ENCODE peak calls at places on chromosomes 6 and 20, in ten cellular contexts. E is hippocampal formation; U is HCEC 1CT; G is effector CD4-positive, alpha-beta T cell; B is HTR-8/SVneo; M is amniotic stem cell; L is NCI-H510A; H is choroid plexus epithelial cell; Y is coronary artery; K is CMK. T is an unnamed sample.

GRCh38 chr6:70706491-70707123 is 38.9 kb downstream of the SMAP1 start:
- DNase-seq in E (peak), U (peak), G (no peak), B (peak), M (peak), L (no peak), H (peak), Y (no peak), K (no peak), T (peak)

GRCh38 chr20:56513096-56513806 is 11.3 kb upstream of the FAM209A start:
- DNase-seq in E (no peak), U (no peak), G (no peak), B (no peak), M (no peak), L (no peak), H (no peak), Y (no peak), K (no peak), T (no peak)

GRCh38 chr6:131453803-131454202 is 119.2 kb upstream of the ARG1 start:
- DNase-seq in E (no peak), U (no peak), G (no peak), B (no peak), M (no peak), L (no peak), H (no peak), Y (no peak), K (no peak), T (no peak)

GRCh38 chr6:90411292-90411781 is 114.7 kb upstream of the BACH2 start:
- DNase-seq in E (no peak), U (no peak), G (peak), B (peak), M (no peak), L (no peak), H (peak), Y (no peak), K (no peak), T (no peak)

GRCh38 chr6:113980937-113981554 is 10.1 kb upstream of the HDAC2 start:
- DNase-seq in E (no peak), U (peak), G (no peak), B (no peak), M (no peak), L (peak), H (peak), Y (no peak), K (no peak), T (no peak)

GRCh38 chr6:116314878-116315277 is 35.1 kb upstream of the TSPYL1 start:
- DNase-seq in E (no peak), U (no peak), G (no peak), B (no peak), M (no peak), L (no peak), H (peak), Y (no peak), K (no peak), T (no peak)

GRCh38 chr6:90413867-90414266 is 117.2 kb upstream of the BACH2 start:
- DNase-seq in E (peak), U (no peak), G (peak), B (no peak), M (no peak), L (peak), H (peak), Y (no peak), K (no peak), T (peak)

GRCh38 chr6:149863596-149863845 is 638 bp downstream of the LRP11 start:
- DNase-seq in E (no peak), U (no peak), G (no peak), B (no peak), M (no peak), L (no peak), H (no peak), Y (no peak), K (no peak), T (no peak)